ENCODE peak calls at places on chromosome X, in five cellular contexts. R, W, U, C and B are unnamed samples.
A peak's percentile ranks its signal among the peaks of the same experiment; 100 is the strongest.

GRCh38 chrX:153971124-153971631 is 440 bp downstream of the HCFC1 start:
- DNase-seq in W (peak; percentile 79), U (peak; percentile 79), C (peak; percentile 97), R (peak; percentile 89), B (peak; percentile 81)

GRCh38 chrX:110087485-110088356 is 84.8 kb downstream of the TMEM164 start:
- DNase-seq in U (no peak), R (no peak), C (no peak), W (peak; percentile 59), B (peak; percentile 86)

GRCh38 chrX:153539171-153539978 is 21.9 kb downstream of the ATP2B3 start:
- DNase-seq in C (peak; percentile 87), U (peak; percentile 24), W (peak; percentile 84), R (peak; percentile 58), B (peak; percentile 24)

GRCh38 chrX:119654112-119654531 is 38.8 kb downstream of the SEPTIN6 start:
- DNase-seq in C (peak; percentile 73), W (no peak), U (no peak), R (peak; percentile 37), B (no peak)

GRCh38 chrX:18354369-18355329 is at the start of gene SCML2:
- DNase-seq in U (peak; percentile 14), C (peak; percentile 79), W (peak; percentile 73), R (peak; percentile 38), B (no peak)

GRCh38 chrX:23980063-23980462 is 46.9 kb downstream of the KLHL15 start:
- DNase-seq in C (no peak), U (no peak), W (no peak), R (no peak), B (no peak)

GRCh38 chrX:45824471-45824870 is 623.8 kb upstream of the DIPK2B start:
- DNase-seq in U (no peak), W (peak; percentile 76), R (peak; percentile 70), C (no peak), B (peak; percentile 84)

GRCh38 chrX:41051303-41051702 is 33.9 kb upstream of the USP9X start:
- DNase-seq in C (no peak), U (no peak), W (no peak), R (no peak), B (no peak)

GRCh38 chrX:49041683-49042529 is 1.3 kb downstream of the TFE3 start:
- DNase-seq in U (no peak), R (peak; percentile 4), W (no peak), C (no peak), B (no peak)

GRCh38 chrX:45889471-45889870 is 655.8 kb downstream of the ZNF674 start:
- DNase-seq in W (no peak), R (peak; percentile 1), C (no peak), U (no peak), B (no peak)

GRCh38 chrX:148535639-148536038 is 35.2 kb downstream of the AFF2 start:
- DNase-seq in C (no peak), R (no peak), W (peak; percentile 13), U (no peak), B (no peak)

GRCh38 chrX:20906571-20906970 is 467.6 kb upstream of the CNKSR2 start:
- DNase-seq in C (no peak), U (no peak), W (peak; percentile 35), R (no peak), B (peak; percentile 67)

GRCh38 chrX:3159995-3160715 is 118.9 kb downstream of the ARSF start:
- DNase-seq in W (peak; percentile 4), R (no peak), C (no peak), U (no peak), B (no peak)

GRCh38 chrX:482192-482701 is 95.5 kb upstream of the PPP2R3B start:
- DNase-seq in W (no peak), U (no peak), R (no peak), C (no peak), B (no peak)

GRCh38 chrX:85955510-85955909 is 91.8 kb downstream of the CHM start:
- DNase-seq in W (no peak), R (no peak), C (no peak), U (no peak), B (no peak)

GRCh38 chrX:130179579-130180215 is 7.9 kb downstream of the RAB33A start:
- DNase-seq in R (no peak), U (no peak), W (no peak), C (no peak), B (no peak)

GRCh38 chrX:96407043-96407442 is 277.6 kb upstream of the DIAPH2 start:
- DNase-seq in U (no peak), R (no peak), W (peak; percentile 36), C (peak; percentile 29), B (peak; percentile 34)

GRCh38 chrX:129634541-129634940 is 20.2 kb downstream of the APLN start:
- DNase-seq in R (no peak), U (no peak), W (no peak), C (no peak), B (no peak)

GRCh38 chrX:84475101-84475500 is 27.2 kb downstream of the HDX start:
- DNase-seq in U (no peak), W (no peak), C (no peak), R (no peak), B (no peak)

GRCh38 chrX:43949669-43950068 is 23.5 kb downstream of the NDP start:
- DNase-seq in C (peak; percentile 59), W (peak; percentile 40), R (peak; percentile 23), U (peak; percentile 14), B (no peak)

GRCh38 chrX:140766024-140766611 is 56.6 kb downstream of the LINC00632 start:
- DNase-seq in W (peak; percentile 21), U (peak; percentile 2), C (no peak), R (peak; percentile 27), B (peak; percentile 50)

GRCh38 chrX:68755726-68756125 is 73.1 kb upstream of the EFNB1 start:
- DNase-seq in W (no peak), R (no peak), C (no peak), U (no peak), B (no peak)

GRCh38 chrX:143455045-143455444 is 62.2 kb downstream of the SPANXN3 start:
- DNase-seq in C (no peak), U (no peak), W (no peak), R (no peak), B (no peak)

GRCh38 chrX:24426340-24426913 is 38.7 kb upstream of the PDK3 start:
- DNase-seq in R (no peak), W (no peak), U (peak; percentile 15), C (no peak), B (no peak)

GRCh38 chrX:43880439-43880838 is 1.8 kb downstream of the MAOB start:
- DNase-seq in U (no peak), W (no peak), C (no peak), R (no peak), B (no peak)

GRCh38 chrX:65720580-65720979 is 53.1 kb downstream of the MSN start:
- DNase-seq in U (no peak), W (no peak), C (no peak), R (no peak), B (no peak)

GRCh38 chrX:109911046-109911445 is 91.9 kb upstream of the TMEM164 start:
- DNase-seq in W (peak; percentile 12), C (no peak), U (no peak), R (no peak), B (no peak)

GRCh38 chrX:132533409-132533808 is 44.6 kb upstream of the MBNL3 start:
- DNase-seq in C (no peak), W (no peak), R (no peak), U (no peak), B (no peak)

GRCh38 chrX:70669120-70669519 is 224.5 kb downstream of the DLG3 start:
- DNase-seq in U (no peak), W (no peak), C (no peak), R (no peak), B (no peak)

GRCh38 chrX:82973641-82974040 is 534.4 kb upstream of the POU3F4 start:
- DNase-seq in U (no peak), W (no peak), R (no peak), C (no peak), B (no peak)

GRCh38 chrX:112672788-112673560 is 6.8 kb downstream of the LHFPL1 start:
- DNase-seq in R (no peak), W (no peak), C (no peak), U (no peak), B (no peak)